ENCODE peak calls at places on chromosomes 7 and 10, in four cellular contexts. One of them, this sample, is unnamed.

GRCh38 chr7:1922071-1922869 is 252.2 kb downstream of the ELFN1 start:
- DNase-seq in left ventricle myocardium inferior: no peak
- DNase-seq in effector memory CD4-positive, alpha-beta T cell: no peak
- DNase-seq in Peyer's patch: no peak
- DNase-seq in this sample: peak; percentile 70

GRCh38 chr10:63133787-63134557 is 844 bp downstream of the NRBF2 start:
- DNase-seq in effector memory CD4-positive, alpha-beta T cell: no peak
- DNase-seq in Peyer's patch: no peak
- DNase-seq in left ventricle myocardium inferior: no peak
- DNase-seq in this sample: no peak

GRCh38 chr7:30634193-30634626 is 39.5 kb downstream of the GARS1 start:
- DNase-seq in effector memory CD4-positive, alpha-beta T cell: no peak
- DNase-seq in left ventricle myocardium inferior: no peak
- DNase-seq in Peyer's patch: no peak
- DNase-seq in this sample: no peak

GRCh38 chr7:90474284-90475210 is 5.1 kb downstream of the PTTG1IP2 start:
- DNase-seq in left ventricle myocardium inferior: no peak
- DNase-seq in effector memory CD4-positive, alpha-beta T cell: no peak
- DNase-seq in Peyer's patch: no peak
- DNase-seq in this sample: no peak

GRCh38 chr7:1292972-1293830 is 60.5 kb downstream of the UNCX start:
- DNase-seq in Peyer's patch: no peak
- DNase-seq in left ventricle myocardium inferior: no peak
- DNase-seq in effector memory CD4-positive, alpha-beta T cell: no peak
- DNase-seq in this sample: no peak

GRCh38 chr7:41501016-41501415 is 201.9 kb downstream of the INHBA start:
- DNase-seq in Peyer's patch: no peak
- DNase-seq in effector memory CD4-positive, alpha-beta T cell: no peak
- DNase-seq in left ventricle myocardium inferior: no peak
- DNase-seq in this sample: no peak

GRCh38 chr10:7773845-7774801 is 13.7 kb downstream of the KIN start:
- DNase-seq in effector memory CD4-positive, alpha-beta T cell: no peak
- DNase-seq in left ventricle myocardium inferior: peak; percentile 34
- DNase-seq in Peyer's patch: no peak
- DNase-seq in this sample: no peak

GRCh38 chr7:45073843-45074737 is 14.7 kb downstream of the NACAD start:
- DNase-seq in left ventricle myocardium inferior: peak; percentile 81
- DNase-seq in effector memory CD4-positive, alpha-beta T cell: no peak
- DNase-seq in Peyer's patch: no peak
- DNase-seq in this sample: no peak

GRCh38 chr7:31022726-31023125 is 29.4 kb upstream of the ADCYAP1R1 start:
- DNase-seq in Peyer's patch: no peak
- DNase-seq in effector memory CD4-positive, alpha-beta T cell: no peak
- DNase-seq in left ventricle myocardium inferior: no peak
- DNase-seq in this sample: no peak

GRCh38 chr10:565676-566075 is 123.8 kb downstream of the DIP2C start:
- DNase-seq in left ventricle myocardium inferior: no peak
- DNase-seq in Peyer's patch: no peak
- DNase-seq in effector memory CD4-positive, alpha-beta T cell: no peak
- DNase-seq in this sample: no peak
- H3K27ac ChIP-seq in left ventricle myocardium inferior: no peak overlapping the region
- H3K27ac ChIP-seq in Peyer's patch: no peak overlapping the region
- H3K27ac ChIP-seq in effector memory CD4-positive, alpha-beta T cell: no peak overlapping the region
- H3K27ac ChIP-seq in this sample: no peak overlapping the region

GRCh38 chr7:16028651-16029050 is 342.2 kb upstream of the MEOX2 start:
- DNase-seq in Peyer's patch: no peak
- DNase-seq in effector memory CD4-positive, alpha-beta T cell: no peak
- DNase-seq in left ventricle myocardium inferior: no peak
- DNase-seq in this sample: no peak

GRCh38 chr7:16027396-16027795 is 340.9 kb upstream of the MEOX2 start:
- DNase-seq in left ventricle myocardium inferior: no peak
- DNase-seq in Peyer's patch: no peak
- DNase-seq in effector memory CD4-positive, alpha-beta T cell: no peak
- DNase-seq in this sample: no peak

GRCh38 chr7:16026253-16027020 is 340.0 kb upstream of the MEOX2 start:
- DNase-seq in effector memory CD4-positive, alpha-beta T cell: no peak
- DNase-seq in left ventricle myocardium inferior: peak; percentile 31
- DNase-seq in Peyer's patch: no peak
- DNase-seq in this sample: no peak

GRCh38 chr7:16025696-16026095 is 339.2 kb upstream of the MEOX2 start:
- DNase-seq in left ventricle myocardium inferior: no peak
- DNase-seq in effector memory CD4-positive, alpha-beta T cell: no peak
- DNase-seq in Peyer's patch: no peak
- DNase-seq in this sample: no peak

DNA sequence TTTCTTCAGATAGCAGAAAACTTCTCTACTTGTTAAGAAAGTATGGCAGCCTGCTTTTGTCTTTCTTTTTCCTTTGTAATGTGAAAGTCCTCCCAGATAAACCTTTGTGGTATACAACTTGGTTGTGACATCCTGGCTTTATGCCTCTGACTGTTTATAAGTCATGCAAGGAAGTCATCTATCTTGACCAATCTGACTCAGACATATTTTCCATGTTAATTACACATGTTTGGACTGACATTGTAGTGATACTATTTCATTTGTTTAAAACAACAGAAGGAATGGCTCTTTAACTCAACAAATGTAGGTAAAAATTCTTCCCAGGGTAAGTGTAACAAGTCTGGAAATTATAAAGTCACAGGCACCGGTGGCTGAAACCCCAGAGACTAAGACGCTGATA is 341.6 kb upstream of the MEOX2 start:
- DNase-seq in Peyer's patch: no peak
- DNase-seq in left ventricle myocardium inferior: no peak
- DNase-seq in effector memory CD4-positive, alpha-beta T cell: no peak
- DNase-seq in this sample: no peak
- H3K27ac ChIP-seq in Peyer's patch: no peak overlapping the region
- H3K27ac ChIP-seq in left ventricle myocardium inferior: peak overlapping the region; percentile 69
- H3K27ac ChIP-seq in effector memory CD4-positive, alpha-beta T cell: no peak overlapping the region
- H3K27ac ChIP-seq in this sample: no peak overlapping the region

GRCh38 chr10:126880926-126881325 is 24.3 kb upstream of the DOCK1 start:
- DNase-seq in effector memory CD4-positive, alpha-beta T cell: no peak
- DNase-seq in left ventricle myocardium inferior: no peak
- DNase-seq in Peyer's patch: no peak
- DNase-seq in this sample: no peak

GRCh38 chr10:126876456-126876855 is 28.8 kb upstream of the DOCK1 start:
- DNase-seq in Peyer's patch: no peak
- DNase-seq in effector memory CD4-positive, alpha-beta T cell: no peak
- DNase-seq in left ventricle myocardium inferior: no peak
- DNase-seq in this sample: no peak

GRCh38 chr10:126872768-126873167 is 32.5 kb upstream of the DOCK1 start:
- DNase-seq in Peyer's patch: no peak
- DNase-seq in left ventricle myocardium inferior: no peak
- DNase-seq in effector memory CD4-positive, alpha-beta T cell: no peak
- DNase-seq in this sample: no peak

GRCh38 chr10:126878594-126878993 is 26.6 kb upstream of the DOCK1 start:
- DNase-seq in left ventricle myocardium inferior: no peak
- DNase-seq in effector memory CD4-positive, alpha-beta T cell: no peak
- DNase-seq in Peyer's patch: no peak
- DNase-seq in this sample: no peak

DNA sequence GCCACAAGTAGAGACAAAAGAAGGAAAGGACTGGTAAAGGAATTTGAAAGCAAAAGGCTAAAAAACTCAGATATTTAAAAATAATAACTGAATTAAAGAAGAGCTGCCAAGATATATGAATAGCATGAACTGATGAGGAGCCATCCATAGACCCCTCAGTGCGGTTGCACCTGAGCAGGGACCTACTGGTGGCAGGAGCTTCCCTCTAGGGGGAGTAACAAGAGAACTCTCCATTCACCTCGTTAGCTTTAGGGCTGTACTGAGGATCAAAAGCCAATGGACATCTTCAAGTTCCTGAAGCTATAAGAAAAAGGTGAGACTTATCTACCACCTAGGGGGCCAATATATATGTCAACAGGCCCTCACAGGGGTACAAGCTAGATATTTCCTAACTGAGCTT is 27.8 kb upstream of the DOCK1 start:
- DNase-seq in left ventricle myocardium inferior: no peak
- DNase-seq in effector memory CD4-positive, alpha-beta T cell: no peak
- DNase-seq in Peyer's patch: no peak
- DNase-seq in this sample: no peak
- H3K27ac ChIP-seq in left ventricle myocardium inferior: no peak overlapping the region
- H3K27ac ChIP-seq in effector memory CD4-positive, alpha-beta T cell: no peak overlapping the region
- H3K27ac ChIP-seq in Peyer's patch: no peak overlapping the region
- H3K27ac ChIP-seq in this sample: no peak overlapping the region

DNA sequence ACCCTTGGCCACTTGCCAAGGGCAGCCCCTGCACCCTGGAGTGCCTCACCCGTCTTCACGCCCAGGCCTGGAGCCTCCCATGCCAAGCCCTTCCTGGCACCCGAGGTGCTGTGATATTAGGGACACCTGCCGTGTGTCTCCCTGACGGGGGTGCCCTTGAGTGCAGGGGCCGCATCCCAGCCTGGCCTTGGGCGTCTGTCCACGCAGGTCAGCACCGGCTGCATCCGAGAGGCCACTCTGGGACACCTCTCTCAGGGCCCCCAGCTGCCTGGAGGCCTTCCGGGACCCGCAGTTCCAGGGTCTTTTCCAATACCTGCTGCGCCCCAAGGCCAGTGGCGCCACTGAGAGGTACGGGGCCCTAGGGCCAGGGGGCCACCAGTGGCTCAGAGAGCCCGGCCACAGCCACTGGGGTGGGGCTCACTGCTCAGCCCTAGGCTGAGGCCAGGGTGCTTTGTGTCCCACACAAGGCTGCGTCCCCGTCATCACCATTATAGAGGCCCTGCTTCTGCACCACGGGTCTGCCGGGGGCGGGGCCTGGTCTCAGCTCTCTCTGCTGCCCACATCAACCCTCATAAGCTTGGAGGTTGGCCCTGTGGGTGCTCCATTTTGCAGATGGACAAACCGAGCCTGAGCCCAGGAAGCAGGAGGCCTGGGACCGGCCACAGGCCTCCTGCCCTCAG is 12.7 kb downstream of the AP5Z1 start:
- DNase-seq in effector memory CD4-positive, alpha-beta T cell: no peak
- DNase-seq in left ventricle myocardium inferior: no peak
- DNase-seq in Peyer's patch: no peak
- DNase-seq in this sample: no peak
- H3K27ac ChIP-seq in effector memory CD4-positive, alpha-beta T cell: no peak overlapping the region
- H3K27ac ChIP-seq in left ventricle myocardium inferior: no peak overlapping the region
- H3K27ac ChIP-seq in Peyer's patch: no peak overlapping the region
- H3K27ac ChIP-seq in this sample: no peak overlapping the region

GRCh38 chr10:108583827-108584226 is 1339.5 kb downstream of the XPNPEP1 start:
- DNase-seq in Peyer's patch: no peak
- DNase-seq in effector memory CD4-positive, alpha-beta T cell: no peak
- DNase-seq in left ventricle myocardium inferior: no peak
- DNase-seq in this sample: no peak

GRCh38 chr10:108582387-108582786 is 1340.9 kb downstream of the XPNPEP1 start:
- DNase-seq in Peyer's patch: no peak
- DNase-seq in effector memory CD4-positive, alpha-beta T cell: no peak
- DNase-seq in left ventricle myocardium inferior: no peak
- DNase-seq in this sample: no peak

GRCh38 chr10:108582888-108583287 is 1340.4 kb downstream of the XPNPEP1 start:
- DNase-seq in left ventricle myocardium inferior: no peak
- DNase-seq in effector memory CD4-positive, alpha-beta T cell: no peak
- DNase-seq in Peyer's patch: no peak
- DNase-seq in this sample: no peak

GRCh38 chr10:108574233-108574632 is 1349.1 kb downstream of the XPNPEP1 start:
- DNase-seq in left ventricle myocardium inferior: no peak
- DNase-seq in Peyer's patch: no peak
- DNase-seq in effector memory CD4-positive, alpha-beta T cell: no peak
- DNase-seq in this sample: no peak

DNA sequence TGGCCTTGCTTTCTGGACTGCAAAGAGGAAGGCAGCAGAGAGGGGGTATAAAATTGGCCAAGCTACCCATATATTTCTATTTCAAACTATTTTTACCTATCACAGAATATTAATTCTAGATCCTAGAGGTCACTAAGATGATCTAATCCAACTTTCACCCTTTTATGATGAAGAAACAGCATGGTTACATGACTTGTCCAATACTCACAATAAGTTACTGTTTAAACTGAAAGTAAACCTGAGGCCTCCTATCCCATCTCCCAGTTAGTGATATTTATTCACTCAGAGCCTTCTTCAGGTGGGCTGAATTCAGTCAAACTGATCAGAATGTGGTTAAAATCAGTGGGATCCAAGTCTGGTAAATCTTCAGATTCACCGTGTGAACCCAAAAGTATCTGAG is 1345.1 kb downstream of the XPNPEP1 start:
- DNase-seq in effector memory CD4-positive, alpha-beta T cell: no peak
- DNase-seq in left ventricle myocardium inferior: no peak
- DNase-seq in Peyer's patch: no peak
- DNase-seq in this sample: no peak
- H3K27ac ChIP-seq in effector memory CD4-positive, alpha-beta T cell: no peak overlapping the region
- H3K27ac ChIP-seq in left ventricle myocardium inferior: no peak overlapping the region
- H3K27ac ChIP-seq in Peyer's patch: no peak overlapping the region
- H3K27ac ChIP-seq in this sample: no peak overlapping the region

GRCh38 chr7:116534790-116535189 is 10.0 kb downstream of the CAV1 start:
- DNase-seq in left ventricle myocardium inferior: no peak
- DNase-seq in effector memory CD4-positive, alpha-beta T cell: no peak
- DNase-seq in Peyer's patch: no peak
- DNase-seq in this sample: no peak

GRCh38 chr7:116529250-116529649 is 4.4 kb downstream of the CAV1 start:
- DNase-seq in Peyer's patch: no peak
- DNase-seq in left ventricle myocardium inferior: no peak
- DNase-seq in effector memory CD4-positive, alpha-beta T cell: no peak
- DNase-seq in this sample: no peak

GRCh38 chr7:116535416-116535815 is 10.6 kb downstream of the CAV1 start:
- DNase-seq in effector memory CD4-positive, alpha-beta T cell: no peak
- DNase-seq in Peyer's patch: no peak
- DNase-seq in left ventricle myocardium inferior: no peak
- DNase-seq in this sample: no peak

GRCh38 chr7:116530107-116530820 is 5.4 kb downstream of the CAV1 start:
- DNase-seq in left ventricle myocardium inferior: no peak
- DNase-seq in effector memory CD4-positive, alpha-beta T cell: no peak
- DNase-seq in Peyer's patch: no peak
- DNase-seq in this sample: no peak

GRCh38 chr7:116532102-116532501 is 7.3 kb downstream of the CAV1 start:
- DNase-seq in left ventricle myocardium inferior: no peak
- DNase-seq in effector memory CD4-positive, alpha-beta T cell: no peak
- DNase-seq in Peyer's patch: no peak
- DNase-seq in this sample: no peak
- H3K27ac ChIP-seq in left ventricle myocardium inferior: peak overlapping the region; percentile 20
- H3K27ac ChIP-seq in effector memory CD4-positive, alpha-beta T cell: no peak overlapping the region
- H3K27ac ChIP-seq in Peyer's patch: no peak overlapping the region
- H3K27ac ChIP-seq in this sample: no peak overlapping the region

GRCh38 chr10:110219884-110220283 is 12.5 kb downstream of the MXI1 start:
- DNase-seq in effector memory CD4-positive, alpha-beta T cell: no peak
- DNase-seq in left ventricle myocardium inferior: no peak
- DNase-seq in Peyer's patch: no peak
- DNase-seq in this sample: no peak
- H3K27ac ChIP-seq in effector memory CD4-positive, alpha-beta T cell: no peak overlapping the region
- H3K27ac ChIP-seq in left ventricle myocardium inferior: peak overlapping the region; percentile 93
- H3K27ac ChIP-seq in Peyer's patch: no peak overlapping the region
- H3K27ac ChIP-seq in this sample: no peak overlapping the region

DNA sequence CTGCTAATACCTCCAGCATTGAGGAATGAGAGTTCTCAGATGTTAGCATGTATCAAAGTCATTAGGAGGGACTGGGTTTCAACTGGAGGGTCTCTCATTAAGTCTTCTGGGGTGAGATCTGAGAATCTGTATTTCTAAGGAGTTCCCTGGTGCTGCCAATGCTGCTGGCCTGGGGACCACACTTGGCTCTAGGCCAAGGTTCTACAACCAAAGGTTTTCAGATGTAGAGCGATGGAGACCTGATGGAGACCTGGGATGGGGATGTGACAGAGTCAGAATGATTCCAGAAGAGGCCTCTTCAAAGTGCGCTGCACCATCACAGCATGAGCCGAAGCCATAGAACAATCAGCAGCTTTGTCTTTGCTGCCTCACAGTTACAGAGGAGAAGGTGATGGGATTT is 27.2 kb downstream of the ST8SIA6 start:
- DNase-seq in left ventricle myocardium inferior: no peak
- DNase-seq in effector memory CD4-positive, alpha-beta T cell: no peak
- DNase-seq in Peyer's patch: no peak
- DNase-seq in this sample: no peak
- H3K27ac ChIP-seq in left ventricle myocardium inferior: no peak overlapping the region
- H3K27ac ChIP-seq in effector memory CD4-positive, alpha-beta T cell: no peak overlapping the region
- H3K27ac ChIP-seq in Peyer's patch: no peak overlapping the region
- H3K27ac ChIP-seq in this sample: peak overlapping the region; percentile 67

GRCh38 chr7:27245798-27246691 is 3.4 kb downstream of the EVX1 start:
- DNase-seq in effector memory CD4-positive, alpha-beta T cell: no peak
- DNase-seq in Peyer's patch: peak; percentile 62
- DNase-seq in left ventricle myocardium inferior: no peak
- DNase-seq in this sample: no peak
- H3K27ac ChIP-seq in effector memory CD4-positive, alpha-beta T cell: no peak overlapping the region
- H3K27ac ChIP-seq in Peyer's patch: no peak overlapping the region
- H3K27ac ChIP-seq in left ventricle myocardium inferior: no peak overlapping the region
- H3K27ac ChIP-seq in this sample: no peak overlapping the region

This sample was measured in naive thymus-derived CD4-positive, alpha-beta T cell.